ENCODE peak calls at places on chromosomes 12 and 14, in nine cellular contexts. S, N, X, M, R, I, Z, C and V are unnamed samples.

GRCh38 chr12:7667025-7667575 is 1.4 kb upstream of the APOBEC1 start:
- DNase-seq in X (no peak), Z (peak), I (no peak), C (no peak), N (no peak), S (no peak), M (no peak), R (no peak), V (no peak)

GRCh38 chr14:50000215-50001145 is 107.6 kb downstream of the ARF6 start:
- DNase-seq in M (peak), Z (no peak), X (peak), C (no peak), S (peak), I (peak), R (peak), N (peak), V (peak)

GRCh38 chr14:50948205-50948604 is 3.9 kb upstream of the PYGL start:
- DNase-seq in M (no peak), C (no peak), R (no peak), Z (no peak), X (no peak), S (no peak), I (no peak), N (no peak), V (no peak)

GRCh38 chr14:92709340-92710000 is 39.0 kb downstream of the LGMN start:
- DNase-seq in R (no peak), N (no peak), C (no peak), X (no peak), S (no peak), I (no peak), M (no peak), Z (no peak), V (no peak)

GRCh38 chr12:50597200-50598195 is 92.7 kb downstream of the DIP2B start:
- DNase-seq in R (no peak), Z (peak), S (peak), C (no peak), N (peak), I (peak), M (peak), X (no peak), V (peak)

GRCh38 chr12:118571730-118572129 is 195.4 kb downstream of the SUDS3 start:
- DNase-seq in S (no peak), C (no peak), N (no peak), I (no peak), Z (no peak), R (no peak), X (no peak), M (no peak), V (no peak)

GRCh38 chr12:129571901-129572494 is 331.8 kb downstream of the TMEM132D start:
- DNase-seq in C (no peak), M (no peak), S (no peak), N (no peak), X (no peak), I (no peak), R (no peak), Z (no peak), V (no peak)

GRCh38 chr12:6226701-6227096 is 26.5 kb downstream of the CD9 start:
- DNase-seq in M (no peak), S (no peak), N (no peak), X (no peak), I (no peak), Z (no peak), C (no peak), R (no peak), V (no peak)

GRCh38 chr14:78316711-78317110 is 146.5 kb downstream of the NRXN3 start:
- DNase-seq in R (no peak), S (no peak), X (no peak), Z (no peak), N (no peak), C (no peak), I (no peak), M (no peak), V (no peak)

GRCh38 chr12:49888461-49889151 is 15.1 kb downstream of the FAIM2 start:
- DNase-seq in M (no peak), Z (no peak), I (no peak), C (no peak), N (no peak), S (no peak), X (no peak), R (no peak), V (no peak)

GRCh38 chr14:64755661-64756265 is 51.5 kb downstream of the PLEKHG3 start:
- DNase-seq in R (no peak), S (peak), X (no peak), M (no peak), I (no peak), C (no peak), Z (no peak), N (no peak), V (peak)

GRCh38 chr14:69090187-69090789 is 62.6 kb downstream of the DCAF5 start:
- DNase-seq in X (no peak), I (peak), Z (no peak), M (peak), C (no peak), S (no peak), R (no peak), N (no peak), V (no peak)